ENCODE peak calls at places on chromosomes 16 and 17, in ten cellular contexts. G is AG10803, P is HFF-Myc, W is K562, O is left lung, L is ascending aorta, M is prostate gland, E is psoas muscle, U is endothelial cell of umbilical vein, J is dorsolateral prefrontal cortex. X is an unnamed sample.

GRCh38 chr16:85459529-85460251 is 153.4 kb upstream of the GSE1 start:
- DNase-seq in G (no peak), P (no peak), W (no peak), O (no peak), L (no peak), M (no peak), E (peak), U (no peak), J (no peak), X (peak)

GRCh38 chr17:266701-267656 is 85.5 kb upstream of the DOC2B start:
- DNase-seq in G (no peak), P (no peak), W (no peak), O (no peak), L (peak), M (no peak), E (peak), U (peak), J (peak), X (peak)

GRCh38 chr16:74216319-74216718 is 80.3 kb upstream of the PSMD7 start:
- DNase-seq in G (no peak), P (no peak), W (no peak), O (no peak), L (no peak), M (no peak), E (no peak), U (no peak), J (no peak), X (no peak)

GRCh38 chr17:29905879-29906167 is 24.2 kb downstream of the SSH2 start:
- DNase-seq in G (no peak), P (no peak), W (no peak), O (no peak), L (no peak), M (no peak), E (no peak), U (no peak), J (no peak), X (no peak)

GRCh38 chr17:62653002-62653830 is 25.7 kb downstream of the MRC2 start:
- DNase-seq in G (peak), P (no peak), W (peak), O (peak), L (peak), M (no peak), E (peak), U (peak), J (no peak), X (peak)

GRCh38 chr17:75759457-75759856 is 5.5 kb downstream of the GALK1 start:
- DNase-seq in G (no peak), P (no peak), W (no peak), O (no peak), L (no peak), M (peak), E (no peak), U (no peak), J (no peak), X (no peak)

GRCh38 chr16:77335652-77336234 is 99.1 kb downstream of the ADAMTS18 start:
- DNase-seq in G (no peak), P (no peak), W (no peak), O (no peak), L (no peak), M (no peak), E (no peak), U (no peak), J (no peak), X (no peak)

GRCh38 chr16:83781-84615 is 6.0 kb downstream of the MPG start:
- DNase-seq in G (no peak), P (no peak), W (no peak), O (no peak), L (no peak), M (no peak), E (no peak), U (peak), J (no peak), X (no peak)

GRCh38 chr16:88805887-88806393 is 2.4 kb downstream of the CDT1 start:
- DNase-seq in G (no peak), P (no peak), W (no peak), O (no peak), L (no peak), M (no peak), E (no peak), U (no peak), J (no peak), X (no peak)

GRCh38 chr17:55770220-55770870 is 19.5 kb downstream of the PCTP start:
- DNase-seq in G (peak), P (no peak), W (peak), O (no peak), L (no peak), M (no peak), E (no peak), U (peak), J (no peak), X (no peak)

GRCh38 chr17:74356640-74357465 is 4.8 kb downstream of the BTBD17 start:
- DNase-seq in G (no peak), P (no peak), W (no peak), O (no peak), L (no peak), M (no peak), E (no peak), U (no peak), J (no peak), X (no peak)
- TF ChIP-seq CTCF in G (no peak), P (no peak), W (no peak), O (no peak), L (no peak), M (no peak), E (no peak), U (no peak), J (no peak), X (no peak)

GRCh38 chr16:57726433-57726947 is 9.1 kb upstream of the KATNB1 start:
- DNase-seq in G (no peak), P (no peak), W (no peak), O (no peak), L (no peak), M (no peak), E (no peak), U (no peak), J (no peak), X (no peak)
- H3K4me3 ChIP-seq in G (no peak), P (no peak), W (no peak), O (no peak), L (no peak), M (no peak), E (no peak), U (no peak), J (no peak), X (no peak)

GRCh38 chr17:7893226-7893880 is 4.8 kb downstream of the CHD3 start:
- DNase-seq in G (no peak), P (no peak), W (no peak), O (no peak), L (no peak), M (no peak), E (no peak), U (no peak), J (no peak), X (no peak)

GRCh38 chr17:7897090-7897489 is 8.5 kb downstream of the CHD3 start:
- DNase-seq in G (no peak), P (no peak), W (no peak), O (no peak), L (no peak), M (no peak), E (no peak), U (no peak), J (no peak), X (no peak)

GRCh38 chr17:7894866-7895265 is 6.3 kb downstream of the CHD3 start:
- DNase-seq in G (no peak), P (no peak), W (no peak), O (no peak), L (no peak), M (no peak), E (no peak), U (no peak), J (no peak), X (no peak)

GRCh38 chr17:7894226-7894625 is 5.6 kb downstream of the CHD3 start:
- DNase-seq in G (no peak), P (no peak), W (no peak), O (no peak), L (no peak), M (no peak), E (no peak), U (no peak), J (no peak), X (no peak)

DNA sequence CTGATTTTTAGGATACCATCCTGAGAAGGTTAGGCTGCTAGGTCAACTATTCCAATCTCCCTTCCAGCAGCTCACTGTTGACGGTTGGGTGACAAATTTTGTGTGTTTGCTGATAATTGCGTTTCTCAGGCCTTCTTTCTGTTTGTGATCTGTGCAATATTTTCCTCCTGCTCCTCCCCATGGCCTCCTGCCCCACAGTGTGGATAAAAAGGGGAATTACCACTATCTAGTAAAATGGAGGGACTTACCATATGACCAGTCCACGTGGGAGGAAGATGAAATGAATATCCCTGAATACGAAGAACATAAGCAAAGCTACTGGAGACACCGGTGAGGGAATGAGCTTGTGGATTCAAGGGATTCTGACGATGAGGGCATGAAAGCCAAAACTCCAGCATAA is 9.2 kb downstream of the CHD3 start:
- DNase-seq in G (peak), P (no peak), W (peak), O (no peak), L (peak), M (no peak), E (no peak), U (peak), J (no peak), X (no peak)
- TF ChIP-seq CTCF in G (peak), P (peak), W (peak), O (peak), L (peak), M (no peak), E (peak), U (peak), J (peak), X (peak)

GRCh38 chr16:57284952-57285263 is 436 bp upstream of the PLLP start:
- DNase-seq in G (no peak), P (no peak), W (no peak), O (no peak), L (no peak), M (no peak), E (no peak), U (no peak), J (no peak), X (no peak)

GRCh38 chr16:57283214-57283955 is 1.1 kb downstream of the PLLP start:
- DNase-seq in G (no peak), P (no peak), W (no peak), O (no peak), L (no peak), M (no peak), E (no peak), U (no peak), J (no peak), X (no peak)

GRCh38 chr16:57283956-57284205 is 591 bp downstream of the PLLP start:
- DNase-seq in G (no peak), P (no peak), W (no peak), O (no peak), L (no peak), M (no peak), E (no peak), U (no peak), J (no peak), X (no peak)

GRCh38 chr16:57284206-57284951 is at the start of gene PLLP:
- DNase-seq in G (no peak), P (no peak), W (peak), O (no peak), L (no peak), M (no peak), E (no peak), U (peak), J (peak), X (peak)

DNA sequence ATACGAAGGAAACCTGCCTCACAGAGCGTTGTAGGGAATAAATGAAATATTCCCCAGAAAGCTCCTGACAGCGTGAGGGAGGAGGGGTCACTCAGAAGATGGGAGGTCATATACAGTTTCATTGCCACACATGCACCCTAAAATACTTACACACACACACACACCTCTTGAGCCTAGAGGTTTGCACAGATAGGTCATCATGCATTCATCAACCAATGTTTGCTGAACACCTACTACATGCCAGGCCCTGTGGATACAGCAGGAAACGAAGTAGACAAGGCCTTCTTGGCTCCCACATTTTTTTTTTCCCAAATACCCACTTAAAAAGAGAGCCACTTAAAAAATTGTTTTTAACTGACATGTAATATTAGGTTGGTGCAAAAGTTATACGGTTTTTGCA is 907 bp upstream of the PLLP start:
- DNase-seq in G (no peak), P (no peak), W (no peak), O (no peak), L (no peak), M (no peak), E (no peak), U (no peak), J (no peak), X (no peak)
- H3K4me3 ChIP-seq in G (no peak), P (no peak), W (no peak), O (no peak), L (no peak), M (no peak), E (no peak), U (no peak), J (no peak), X (no peak)

GRCh38 chr17:48522031-48522593 is 8.7 kb downstream of the HOXB1 start:
- DNase-seq in G (no peak), P (no peak), W (peak), O (peak), L (no peak), M (peak), E (no peak), U (peak), J (no peak), X (no peak)

GRCh38 chr17:48520631-48521045 is 10.2 kb downstream of the HOXB1 start:
- DNase-seq in G (peak), P (no peak), W (no peak), O (no peak), L (no peak), M (no peak), E (no peak), U (no peak), J (no peak), X (no peak)

GRCh38 chr17:48519427-48519826 is 11.4 kb downstream of the HOXB1 start:
- DNase-seq in G (no peak), P (no peak), W (peak), O (no peak), L (no peak), M (no peak), E (no peak), U (no peak), J (no peak), X (no peak)

GRCh38 chr17:48526986-48527741 is 3.6 kb downstream of the HOXB1 start:
- DNase-seq in G (no peak), P (no peak), W (no peak), O (no peak), L (no peak), M (no peak), E (no peak), U (no peak), J (no peak), X (no peak)

GRCh38 chr17:48522990-48523389 is 7.8 kb downstream of the HOXB1 start:
- DNase-seq in G (no peak), P (no peak), W (no peak), O (no peak), L (no peak), M (no peak), E (no peak), U (no peak), J (no peak), X (no peak)
- TF ChIP-seq CTCF in G (peak), P (peak), W (peak), O (no peak), L (no peak), M (no peak), E (no peak), U (no peak), J (no peak), X (no peak)

GRCh38 chr17:73089918-73090317 is 2.6 kb downstream of the SLC39A11 start:
- DNase-seq in G (no peak), P (no peak), W (no peak), O (no peak), L (no peak), M (peak), E (no peak), U (no peak), J (peak), X (no peak)
- H3K4me3 ChIP-seq in G (no peak), P (no peak), W (no peak), O (no peak), L (no peak), M (no peak), E (no peak), U (no peak), J (peak), X (no peak)